ENCODE peak calls at places on chromosomes 6 and 20, in four cellular contexts. Q, J, G and Y are unnamed samples.

GRCh38 chr20:19264191-19264590 is 51.7 kb downstream of the SLC24A3 start:
- DNase-seq in Q (no peak), J (no peak), G (no peak), Y (no peak)

GRCh38 chr6:110180228-110181008 is at the start of gene CDC40:
- DNase-seq in Q (no peak), J (peak; percentile 78), G (peak; percentile 63), Y (peak; percentile 44)

GRCh38 chr6:154882107-154882506 is 113.0 kb upstream of the TIAM2 start:
- DNase-seq in Q (no peak), J (no peak), G (no peak), Y (no peak)

GRCh38 chr6:149922642-149923326 is at the start of gene RAET1G:
- DNase-seq in Q (no peak), J (peak; percentile 72), G (peak; percentile 88), Y (peak; percentile 81)

GRCh38 chr6:106451419-106451818 is 90.9 kb downstream of the CRYBG1 start:
- DNase-seq in Q (no peak), J (no peak), G (no peak), Y (no peak)

GRCh38 chr20:11064946-11065345 is 391.1 kb upstream of the JAG1 start:
- DNase-seq in Q (no peak), J (no peak), G (no peak), Y (no peak)

GRCh38 chr20:49468412-49468811 is 14.1 kb downstream of the KCNB1 start:
- DNase-seq in Q (no peak), J (no peak), G (no peak), Y (no peak)

GRCh38 chr20:49052334-49052733 is 6.2 kb downstream of the CSE1L start:
- DNase-seq in Q (no peak), J (peak; percentile 81), G (no peak), Y (peak; percentile 10)

GRCh38 chr6:82144007-82144851 is 103.3 kb downstream of the IBTK start:
- DNase-seq in Q (peak; percentile 26), J (peak; percentile 67), G (no peak), Y (peak; percentile 47)

GRCh38 chr6:157099912-157100593 is 223.3 kb downstream of the TMEM242 start:
- DNase-seq in Q (peak; percentile 71), J (no peak), G (peak; percentile 56), Y (no peak)

GRCh38 chr6:48743738-48744137 is 632.7 kb upstream of the PTCHD4 start:
- DNase-seq in Q (no peak), J (no peak), G (no peak), Y (no peak)

GRCh38 chr6:129901910-129902309 is 40.8 kb upstream of the TMEM244 start:
- DNase-seq in Q (no peak), J (no peak), G (peak; percentile 10), Y (no peak)

GRCh38 chr6:25486580-25486979 is 165.4 kb upstream of the SCGN start:
- DNase-seq in Q (no peak), J (no peak), G (no peak), Y (no peak)

GRCh38 chr6:76861403-76861802 is 601.9 kb downstream of the HTR1B start:
- DNase-seq in Q (no peak), J (peak; percentile 21), G (no peak), Y (peak; percentile 6)

GRCh38 chr6:93799226-93799625 is 379.9 kb upstream of the EPHA7 start:
- DNase-seq in Q (no peak), J (no peak), G (no peak), Y (no peak)

GRCh38 chr20:49404461-49404860 is 78.0 kb downstream of the KCNB1 start:
- DNase-seq in Q (no peak), J (no peak), G (no peak), Y (no peak)

GRCh38 chr20:35791823-35792222 is 20.0 kb downstream of the PHF20 start:
- DNase-seq in Q (no peak), J (no peak), G (no peak), Y (peak; percentile 47)

GRCh38 chr20:4898282-4898681 is 103.0 kb downstream of the SLC23A2 start:
- DNase-seq in Q (no peak), J (no peak), G (no peak), Y (no peak)

GRCh38 chr20:49293122-49293521 is 15.3 kb upstream of the ZNFX1 start:
- DNase-seq in Q (no peak), J (no peak), G (no peak), Y (no peak)

GRCh38 chr6:44128020-44128917 is 915 bp downstream of the TMEM63B start:
- DNase-seq in Q (no peak), J (peak; percentile 35), G (peak; percentile 71), Y (peak; percentile 39)

GRCh38 chr20:22586645-22587310 is 2.4 kb upstream of the FOXA2 start:
- DNase-seq in Q (no peak), J (peak; percentile 56), G (peak; percentile 78), Y (peak; percentile 83)

GRCh38 chr6:16989382-16989781 is 112.5 kb upstream of the STMND1 start:
- DNase-seq in Q (no peak), J (no peak), G (no peak), Y (no peak)

GRCh38 chr6:158408552-158409130 is 96.4 kb downstream of the TULP4 start:
- DNase-seq in Q (no peak), J (no peak), G (peak; percentile 22), Y (no peak)

GRCh38 chr6:95117236-95117635 is 460.1 kb upstream of the MANEA start:
- DNase-seq in Q (no peak), J (no peak), G (no peak), Y (no peak)
- TF ChIP-seq BHLHE40 in Q (no peak), J (no peak), G (no peak), Y (no peak)

DNA sequence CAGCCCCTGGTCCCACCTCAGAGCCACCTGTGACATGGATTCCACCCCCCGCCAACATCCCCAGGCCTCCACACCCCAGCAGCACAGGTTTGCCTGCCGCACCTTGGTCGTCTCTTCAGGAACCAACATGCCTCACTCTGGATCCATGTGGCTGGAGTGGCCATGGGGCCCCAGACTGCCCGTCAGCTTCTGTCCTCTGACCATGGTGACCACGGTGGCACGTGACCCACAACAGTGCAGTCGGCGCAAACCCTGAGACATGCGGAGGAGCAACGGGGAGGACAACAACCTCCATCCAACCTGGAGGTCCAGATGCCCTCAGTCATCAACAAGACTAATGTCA is 85.6 kb downstream of the ANKRD60 start:
- DNase-seq in Q (no peak), J (no peak), G (no peak), Y (no peak)
- TF ChIP-seq KDM1A in Q (no peak), J (no peak), G (no peak), Y (no peak)

GRCh38 chr6:52995913-52996685 is 1.0 kb upstream of the GSTA4 start:
- DNase-seq in Q (peak; percentile 51), J (peak; percentile 76), G (no peak), Y (peak; percentile 13)
- TF ChIP-seq ESRRA in Q (no peak), J (no peak), G (no peak), Y (no peak)

DNA sequence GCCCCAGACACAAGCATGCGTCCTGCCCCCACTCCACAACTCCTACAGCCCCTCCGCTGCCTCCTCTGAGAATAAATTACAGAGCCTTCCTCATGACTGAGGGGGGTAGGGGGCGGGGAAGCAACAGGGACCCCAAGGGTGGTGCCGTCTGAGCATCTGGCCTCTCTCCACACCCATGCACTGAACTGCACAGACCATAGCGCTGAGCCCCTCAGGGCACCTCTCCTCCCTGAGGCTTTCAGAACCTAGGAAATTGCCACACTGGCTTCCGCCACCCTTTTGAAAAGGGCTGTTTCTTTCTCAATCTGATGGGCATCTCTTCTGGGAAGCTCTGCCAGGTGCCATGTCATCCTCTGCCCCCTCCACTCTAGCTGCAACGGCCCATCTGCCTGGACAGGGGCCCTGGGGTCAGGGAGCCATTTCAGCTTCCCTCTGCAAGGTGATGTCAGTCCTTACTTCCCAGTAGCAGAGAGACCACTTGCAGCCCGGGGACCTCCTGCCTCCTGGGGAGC is 2.5 kb downstream of the CST7 start:
- DNase-seq in Q (no peak), J (no peak), G (no peak), Y (no peak)
- TF ChIP-seq BHLHE40 in Q (no peak), J (no peak), G (no peak), Y (no peak)

GRCh38 chr6:55980627-55981211 is 105.3 kb upstream of the BMP5 start:
- DNase-seq in Q (no peak), J (peak; percentile 42), G (no peak), Y (peak; percentile 25)
- TF ChIP-seq KDM1A in Q (no peak), J (no peak), G (no peak), Y (no peak)

DNA sequence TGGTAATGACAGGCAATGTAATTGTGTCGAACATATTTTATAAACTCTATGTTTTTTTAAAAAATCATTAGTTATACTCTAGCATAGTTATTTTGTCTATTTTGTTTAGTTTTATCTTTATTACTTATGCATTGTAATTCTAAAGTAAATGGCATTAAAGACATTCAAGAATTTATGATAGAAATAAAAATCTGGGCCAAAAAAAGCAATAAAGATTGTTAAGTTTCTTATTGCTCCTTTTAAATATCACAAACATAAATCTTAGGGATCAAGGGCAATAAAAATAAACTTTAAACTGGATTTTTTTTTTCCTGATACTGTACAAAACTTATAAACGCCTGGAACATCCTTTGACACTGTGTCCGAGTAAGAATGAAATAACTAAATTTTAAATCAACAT is 931.5 kb upstream of the EYS start:
- DNase-seq in Q (no peak), J (no peak), G (no peak), Y (no peak)
- TF ChIP-seq ESRRA in Q (no peak), J (no peak), G (no peak), Y (no peak)

GRCh38 chr20:16462711-16463110 is 110.5 kb downstream of the KIF16B start:
- DNase-seq in Q (no peak), J (no peak), G (no peak), Y (no peak)

GRCh38 chr20:16455296-16455695 is 118.0 kb downstream of the KIF16B start:
- DNase-seq in Q (no peak), J (no peak), G (no peak), Y (no peak)

DNA sequence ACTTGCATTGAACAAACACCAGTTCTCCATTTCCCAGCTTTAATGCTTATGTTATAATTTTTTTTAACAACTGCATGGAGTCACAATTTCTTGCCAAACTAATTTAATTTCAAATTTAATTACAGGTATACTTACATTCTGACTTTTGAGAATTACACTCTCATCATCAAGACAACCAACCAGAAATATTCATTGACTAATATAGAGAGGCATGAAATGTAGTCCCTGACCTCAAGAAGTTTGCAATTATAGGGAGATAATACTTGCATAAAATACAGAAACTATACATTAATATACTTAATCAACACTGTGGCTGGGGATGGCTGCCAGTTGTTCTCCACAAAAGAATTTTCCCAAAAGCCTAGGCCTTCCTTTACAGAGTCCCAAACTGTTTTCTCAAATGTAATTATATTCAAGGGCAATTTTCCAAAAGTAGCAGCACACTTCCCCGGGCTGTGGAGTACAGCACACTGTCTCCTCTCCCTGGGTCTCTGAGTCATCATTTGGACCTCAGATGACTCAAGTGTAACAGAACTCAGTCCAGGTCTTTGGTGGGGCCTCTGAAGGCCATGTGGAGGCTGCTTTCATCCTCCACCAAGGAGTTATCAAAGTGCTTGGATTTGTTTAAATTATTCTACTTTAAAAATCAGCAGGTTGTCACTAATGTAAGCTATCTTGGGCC is 114.1 kb downstream of the KIF16B start:
- DNase-seq in Q (no peak), J (no peak), G (peak; percentile 11), Y (peak; percentile 42)
- TF ChIP-seq BHLHE40 in Q (no peak), J (no peak), G (no peak), Y (no peak)

DNA sequence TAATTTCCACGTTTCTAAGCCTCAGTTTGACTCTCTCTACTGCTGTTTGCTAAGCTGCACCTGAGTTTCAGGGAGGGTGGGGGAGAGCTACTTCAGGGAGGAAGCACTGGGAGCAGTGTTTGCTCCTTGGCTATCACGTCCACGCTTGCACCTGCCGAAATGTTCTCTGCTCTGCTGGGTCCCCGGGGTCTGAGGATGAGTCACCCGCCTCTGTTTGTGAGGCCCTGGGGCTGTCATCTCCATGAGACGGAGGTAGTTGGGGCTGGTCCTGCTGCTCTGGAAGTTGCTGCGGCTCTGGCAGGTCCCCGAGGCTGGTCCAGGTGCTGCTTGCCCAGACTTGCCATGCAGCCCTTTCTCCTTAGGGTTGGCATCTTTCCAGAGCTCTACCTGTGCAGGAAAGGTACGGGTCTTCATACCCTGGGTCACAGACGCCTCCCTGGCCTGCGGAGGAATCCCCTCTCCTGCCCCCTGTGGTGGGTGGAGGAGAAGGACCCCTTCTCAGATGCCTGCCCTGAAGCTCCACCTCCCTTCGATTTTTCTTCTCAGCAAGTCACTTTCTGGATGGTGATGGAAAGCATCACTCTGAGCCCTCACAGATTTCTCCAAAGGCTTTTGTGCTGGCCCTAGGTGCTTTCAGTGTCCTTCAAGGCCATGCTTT is 220.1 kb downstream of the QKI start:
- DNase-seq in Q (no peak), J (no peak), G (no peak), Y (no peak)
- TF ChIP-seq KDM1A in Q (no peak), J (no peak), G (no peak), Y (no peak)